ENCODE peak calls at places on chromosomes 11 and 22, in five cellular contexts. One of them, this sample, is unnamed.
A peak's percentile ranks its signal among the peaks of the same experiment; 100 is the strongest.

GRCh38 chr11:8593935-8594909 is at the start of gene STK33:
- DNase-seq in dorsolateral prefrontal cortex: no peak
- DNase-seq in cardiac muscle cell: peak; percentile 41
- DNase-seq in transverse colon: peak; percentile 63
- DNase-seq in CD8-positive, alpha-beta memory T cell: peak; percentile 7
- DNase-seq in this sample: no peak

GRCh38 chr22:37254206-37254866 is 10.3 kb upstream of the RAC2 start:
- DNase-seq in dorsolateral prefrontal cortex: no peak
- DNase-seq in cardiac muscle cell: peak; percentile 77
- DNase-seq in transverse colon: no peak
- DNase-seq in CD8-positive, alpha-beta memory T cell: no peak
- DNase-seq in this sample: no peak

GRCh38 chr22:34035209-34035608 is 114.9 kb upstream of the LARGE1 start:
- DNase-seq in dorsolateral prefrontal cortex: no peak
- DNase-seq in cardiac muscle cell: no peak
- DNase-seq in transverse colon: no peak
- DNase-seq in CD8-positive, alpha-beta memory T cell: no peak
- DNase-seq in this sample: no peak

GRCh38 chr11:114397349-114397982 is 2.8 kb downstream of the C11orf71 start:
- DNase-seq in dorsolateral prefrontal cortex: no peak
- DNase-seq in cardiac muscle cell: no peak
- DNase-seq in transverse colon: no peak
- DNase-seq in CD8-positive, alpha-beta memory T cell: no peak
- DNase-seq in this sample: no peak

GRCh38 chr11:96054870-96055705 is 131.2 kb upstream of the MTMR2 start:
- DNase-seq in dorsolateral prefrontal cortex: no peak
- DNase-seq in cardiac muscle cell: peak; percentile 70
- DNase-seq in transverse colon: no peak
- DNase-seq in CD8-positive, alpha-beta memory T cell: peak; percentile 15
- DNase-seq in this sample: no peak

GRCh38 chr11:28966951-28967350 is 858.8 kb downstream of the METTL15 start:
- DNase-seq in dorsolateral prefrontal cortex: no peak
- DNase-seq in cardiac muscle cell: no peak
- DNase-seq in transverse colon: no peak
- DNase-seq in CD8-positive, alpha-beta memory T cell: no peak
- DNase-seq in this sample: peak; percentile 53

GRCh38 chr11:113178671-113179070 is 135.7 kb upstream of the TTC12 start:
- DNase-seq in dorsolateral prefrontal cortex: no peak
- DNase-seq in cardiac muscle cell: no peak
- DNase-seq in transverse colon: no peak
- DNase-seq in CD8-positive, alpha-beta memory T cell: no peak
- DNase-seq in this sample: no peak

GRCh38 chr11:76248210-76248609 is 41.9 kb upstream of the WNT11 start:
- DNase-seq in dorsolateral prefrontal cortex: no peak
- DNase-seq in cardiac muscle cell: peak; percentile 15
- DNase-seq in transverse colon: no peak
- DNase-seq in CD8-positive, alpha-beta memory T cell: no peak
- DNase-seq in this sample: no peak

GRCh38 chr11:8766043-8766992 is 83.7 kb downstream of the RPL27A start:
- DNase-seq in dorsolateral prefrontal cortex: no peak
- DNase-seq in cardiac muscle cell: no peak
- DNase-seq in transverse colon: no peak
- DNase-seq in CD8-positive, alpha-beta memory T cell: no peak
- DNase-seq in this sample: no peak

GRCh38 chr11:46100670-46101069 is 20.6 kb downstream of the PHF21A start:
- DNase-seq in dorsolateral prefrontal cortex: no peak
- DNase-seq in cardiac muscle cell: no peak
- DNase-seq in transverse colon: no peak
- DNase-seq in CD8-positive, alpha-beta memory T cell: peak; percentile 11
- DNase-seq in this sample: no peak

GRCh38 chr11:6615046-6615445 is 3.0 kb upstream of the TAF10 start:
- DNase-seq in dorsolateral prefrontal cortex: no peak
- DNase-seq in cardiac muscle cell: no peak
- DNase-seq in transverse colon: no peak
- DNase-seq in CD8-positive, alpha-beta memory T cell: no peak
- DNase-seq in this sample: no peak

GRCh38 chr11:16917941-16918340 is 96.3 kb downstream of the PLEKHA7 start:
- DNase-seq in dorsolateral prefrontal cortex: no peak
- DNase-seq in cardiac muscle cell: peak; percentile 40
- DNase-seq in transverse colon: no peak
- DNase-seq in CD8-positive, alpha-beta memory T cell: no peak
- DNase-seq in this sample: peak; percentile 75

GRCh38 chr11:120306519-120307242 is 18.4 kb upstream of the TLCD5 start:
- DNase-seq in dorsolateral prefrontal cortex: peak; percentile 61
- DNase-seq in cardiac muscle cell: peak; percentile 85
- DNase-seq in transverse colon: peak; percentile 54
- DNase-seq in CD8-positive, alpha-beta memory T cell: no peak
- DNase-seq in this sample: peak; percentile 86

GRCh38 chr11:61076506-61077304 is 25.6 kb upstream of the CD5 start:
- DNase-seq in dorsolateral prefrontal cortex: no peak
- DNase-seq in cardiac muscle cell: no peak
- DNase-seq in transverse colon: no peak
- DNase-seq in CD8-positive, alpha-beta memory T cell: no peak
- DNase-seq in this sample: no peak

DNA sequence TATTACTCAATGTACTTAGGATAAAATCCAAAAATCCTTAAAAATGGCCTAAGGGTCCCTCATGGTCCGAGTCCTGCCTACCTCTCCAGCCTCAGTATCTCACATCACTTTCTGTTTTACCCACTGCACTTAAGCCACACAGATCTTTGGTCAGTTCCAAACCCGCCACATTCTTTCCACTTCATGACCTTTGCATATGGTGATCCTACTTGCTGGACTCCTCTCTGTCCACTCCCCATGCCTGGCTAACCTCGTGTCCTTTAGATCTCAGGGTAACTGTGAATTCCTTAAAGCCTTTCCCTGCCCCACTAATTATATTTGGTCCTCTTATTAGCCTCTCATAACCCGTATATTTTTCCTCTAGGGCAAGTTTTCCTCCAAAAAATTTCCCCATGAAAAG is 1.2 kb downstream of the NUP160 start:
- DNase-seq in dorsolateral prefrontal cortex: no peak
- DNase-seq in cardiac muscle cell: no peak
- DNase-seq in transverse colon: no peak
- DNase-seq in CD8-positive, alpha-beta memory T cell: no peak
- DNase-seq in this sample: no peak
- H3K27ac ChIP-seq in dorsolateral prefrontal cortex: no peak overlapping the region
- H3K27ac ChIP-seq in cardiac muscle cell: peak overlapping the region; percentile 97
- H3K27ac ChIP-seq in transverse colon: peak overlapping the region; percentile 84
- H3K27ac ChIP-seq in CD8-positive, alpha-beta memory T cell: peak overlapping the region; percentile 28
- H3K27ac ChIP-seq in this sample: no peak overlapping the region

DNA sequence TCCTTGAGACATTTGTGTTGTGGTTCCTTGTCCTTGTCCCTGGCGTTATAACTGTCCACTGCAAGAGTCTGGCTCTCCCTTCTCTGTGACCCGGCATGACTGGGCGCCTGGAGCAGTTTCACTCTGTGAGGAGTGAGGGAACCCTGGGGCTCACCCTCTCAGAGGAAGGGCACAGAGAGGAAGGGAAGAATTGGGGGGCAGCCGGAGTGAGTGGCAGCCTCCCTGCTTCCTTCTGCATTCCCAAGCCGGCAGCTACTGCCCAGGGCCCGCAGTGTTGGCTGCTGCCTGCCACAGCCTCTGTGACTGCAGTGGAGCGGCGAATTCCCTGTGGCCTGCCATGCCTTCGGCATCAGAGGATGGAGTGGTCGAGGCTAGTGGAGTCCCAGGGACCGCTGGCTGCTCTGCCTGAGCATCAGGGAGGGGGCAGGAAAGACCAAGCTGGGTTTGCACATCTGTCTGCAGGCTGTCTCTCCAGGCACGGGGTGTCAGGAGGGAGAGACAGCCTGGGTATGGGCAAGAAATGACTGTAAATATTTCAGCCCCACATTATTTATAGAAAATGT is 23.0 kb downstream of the MYBPC3 start:
- DNase-seq in dorsolateral prefrontal cortex: no peak
- DNase-seq in cardiac muscle cell: no peak
- DNase-seq in transverse colon: no peak
- DNase-seq in CD8-positive, alpha-beta memory T cell: no peak
- DNase-seq in this sample: no peak
- H3K27ac ChIP-seq in dorsolateral prefrontal cortex: peak overlapping the region; percentile 50
- H3K27ac ChIP-seq in cardiac muscle cell: peak overlapping the region; percentile 85
- H3K27ac ChIP-seq in transverse colon: no peak overlapping the region
- H3K27ac ChIP-seq in CD8-positive, alpha-beta memory T cell: no peak overlapping the region
- H3K27ac ChIP-seq in this sample: no peak overlapping the region

DNA sequence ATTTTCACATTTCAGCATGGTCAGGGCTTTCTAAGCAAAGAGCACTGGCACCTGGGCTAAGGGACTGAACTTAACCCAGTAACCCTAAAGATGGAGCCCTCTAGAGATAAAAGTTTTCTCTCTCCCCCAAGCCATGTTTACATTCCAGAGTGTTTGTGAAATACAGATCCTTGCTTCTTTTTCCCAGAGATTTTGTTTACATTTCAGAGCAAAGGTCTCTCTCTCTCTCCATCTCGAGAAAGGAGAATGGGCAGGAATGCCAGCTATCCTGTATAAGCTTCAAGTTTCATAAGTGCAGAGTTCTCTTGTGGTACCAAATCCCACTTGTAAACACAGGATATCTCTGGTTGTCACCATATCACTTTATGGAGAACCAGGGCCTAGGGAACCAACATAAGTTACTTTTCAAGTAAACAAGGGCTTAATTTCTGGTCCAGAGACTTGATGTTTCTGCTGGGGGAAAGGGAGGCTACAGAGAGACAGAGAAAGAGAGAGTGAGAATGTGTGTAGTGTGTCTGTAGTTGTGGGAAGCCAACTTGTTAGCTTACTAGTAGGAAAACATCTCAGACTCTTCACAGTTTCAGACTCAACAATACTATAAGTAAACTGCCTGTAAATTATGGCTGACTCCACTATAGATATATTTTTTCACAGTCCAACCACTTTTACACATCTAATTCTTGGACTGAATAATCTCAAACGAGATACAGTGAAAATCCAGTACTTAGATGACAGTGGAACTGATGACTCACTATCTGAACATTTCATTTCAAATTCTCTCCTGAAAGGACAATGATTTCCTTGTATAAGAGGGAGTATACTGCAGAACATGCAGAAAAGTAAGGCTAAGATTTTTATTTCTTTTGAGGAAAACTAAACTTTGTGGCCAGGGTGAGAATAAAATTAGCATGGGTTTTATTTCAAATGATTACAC is 76.2 kb downstream of the ARHGAP32 start:
- DNase-seq in dorsolateral prefrontal cortex: no peak
- DNase-seq in cardiac muscle cell: peak; percentile 72
- DNase-seq in transverse colon: no peak
- DNase-seq in CD8-positive, alpha-beta memory T cell: no peak
- DNase-seq in this sample: no peak
- H3K27ac ChIP-seq in dorsolateral prefrontal cortex: no peak overlapping the region
- H3K27ac ChIP-seq in cardiac muscle cell: no peak overlapping the region
- H3K27ac ChIP-seq in transverse colon: no peak overlapping the region
- H3K27ac ChIP-seq in CD8-positive, alpha-beta memory T cell: no peak overlapping the region
- H3K27ac ChIP-seq in this sample: no peak overlapping the region

DNA sequence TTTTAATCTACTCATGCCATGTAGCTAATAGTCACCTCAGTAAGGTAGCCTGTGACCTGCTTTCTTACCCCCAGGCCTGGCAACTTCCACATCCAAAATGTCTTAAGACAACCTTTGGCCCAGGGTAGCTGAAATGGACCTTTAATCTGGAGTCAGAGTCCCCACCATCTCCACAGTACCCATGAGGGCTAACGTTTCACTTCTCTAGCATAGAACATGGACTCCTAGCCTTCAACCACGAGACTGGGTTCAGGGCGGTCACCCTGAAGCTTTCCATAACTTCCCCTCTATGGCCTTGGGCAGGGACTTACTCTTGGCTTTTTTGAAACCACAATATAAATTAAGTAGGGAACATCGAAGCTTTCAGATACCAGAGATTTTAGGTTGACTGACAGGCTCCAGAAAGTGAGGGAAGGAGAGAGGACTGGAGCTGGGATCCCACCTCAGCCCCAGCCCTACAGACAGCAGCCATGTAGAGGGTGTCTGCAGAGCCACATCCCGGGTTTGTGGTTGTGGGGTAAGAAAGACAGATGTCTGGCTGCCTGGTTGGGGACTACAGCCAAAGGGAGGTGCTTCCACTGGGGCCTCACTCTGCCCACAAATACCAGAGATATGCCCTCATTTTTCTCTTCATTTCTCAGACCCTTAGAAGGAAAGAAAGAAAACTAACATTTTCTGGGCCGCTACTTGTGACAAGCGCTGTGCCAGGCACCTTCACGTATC is 2.6 kb downstream of the TBC1D10A start:
- DNase-seq in dorsolateral prefrontal cortex: no peak
- DNase-seq in cardiac muscle cell: peak; percentile 51
- DNase-seq in transverse colon: no peak
- DNase-seq in CD8-positive, alpha-beta memory T cell: peak; percentile 45
- DNase-seq in this sample: no peak
- H3K27ac ChIP-seq in dorsolateral prefrontal cortex: no peak overlapping the region
- H3K27ac ChIP-seq in cardiac muscle cell: no peak overlapping the region
- H3K27ac ChIP-seq in transverse colon: peak overlapping the region; percentile 96
- H3K27ac ChIP-seq in CD8-positive, alpha-beta memory T cell: no peak overlapping the region
- H3K27ac ChIP-seq in this sample: no peak overlapping the region

DNA sequence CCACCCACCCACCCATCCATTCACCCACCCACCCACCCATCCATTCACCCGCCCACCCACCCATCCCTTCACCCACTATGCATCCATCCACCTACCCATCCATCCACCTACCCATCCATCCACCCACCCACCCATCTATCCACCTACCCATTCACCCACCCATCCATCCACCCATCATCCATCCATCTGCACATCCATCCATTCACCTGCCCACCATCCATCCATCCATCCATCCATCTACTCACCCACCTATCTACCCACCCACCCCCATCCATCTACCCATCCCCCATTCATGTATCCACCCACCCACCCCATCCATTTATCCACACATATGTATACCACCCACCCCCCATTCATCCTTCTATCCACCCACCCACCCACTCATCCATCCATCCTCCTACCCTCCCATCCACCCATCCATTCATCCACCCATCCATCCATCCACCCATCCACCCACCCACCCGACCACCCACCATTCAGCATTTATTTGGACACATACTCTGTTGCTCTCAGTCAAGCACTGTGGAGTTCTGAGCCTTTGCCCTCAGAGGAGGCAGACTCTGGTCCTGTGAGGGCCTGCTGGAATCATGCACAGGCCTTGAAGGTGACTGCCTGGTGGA is 380.1 kb downstream of the TBC1D22A start:
- DNase-seq in dorsolateral prefrontal cortex: no peak
- DNase-seq in cardiac muscle cell: no peak
- DNase-seq in transverse colon: no peak
- DNase-seq in CD8-positive, alpha-beta memory T cell: no peak
- DNase-seq in this sample: no peak
- H3K27ac ChIP-seq in dorsolateral prefrontal cortex: no peak overlapping the region
- H3K27ac ChIP-seq in cardiac muscle cell: no peak overlapping the region
- H3K27ac ChIP-seq in transverse colon: no peak overlapping the region
- H3K27ac ChIP-seq in CD8-positive, alpha-beta memory T cell: no peak overlapping the region
- H3K27ac ChIP-seq in this sample: no peak overlapping the region

This sample was measured in epithelial cell of prostate.